ENCODE peak calls at places on chromosomes 11 and 22, in ten cellular contexts. J is fibroblast of the aortic adventitia, Q is Calu3, C is ovary, X is neural crest cell, I is spleen, F is astrocyte of the spinal cord, H is foreskin fibroblast, Z is tibial artery, N is fibroblast of pulmonary artery. U is an unnamed sample.

GRCh38 chr22:39220897-39221850 is 23.6 kb downstream of the PDGFB start:
- DNase-seq in J (peak; percentile 88), Q (no peak), C (no peak), X (no peak), I (peak; percentile 44), F (no peak), H (peak; percentile 37), Z (peak; percentile 19), N (peak; percentile 88), U (no peak)

GRCh38 chr22:21660904-21661303 is 4.9 kb upstream of the PPIL2 start:
- DNase-seq in J (no peak), Q (no peak), C (no peak), X (no peak), I (no peak), F (no peak), H (no peak), Z (no peak), N (no peak), U (no peak)

GRCh38 chr11:79708319-79708928 is 267.6 kb upstream of the TENM4 start:
- DNase-seq in J (peak; percentile 32), Q (peak; percentile 9), C (no peak), X (peak; percentile 35), I (no peak), F (peak; percentile 41), H (no peak), Z (no peak), N (peak; percentile 28), U (peak; percentile 47)

GRCh38 chr22:50531546-50532352 is 1.9 kb upstream of the TYMP start:
- DNase-seq in J (peak; percentile 54), Q (peak; percentile 84), C (peak; percentile 55), X (peak; percentile 35), I (peak; percentile 96), F (peak; percentile 50), H (no peak), Z (peak; percentile 81), N (peak; percentile 75), U (peak; percentile 52)

GRCh38 chr22:22230438-22230837 is 14.1 kb upstream of the VPREB1 start:
- DNase-seq in J (no peak), Q (no peak), C (no peak), X (no peak), I (no peak), F (no peak), H (no peak), Z (no peak), N (no peak), U (no peak)

GRCh38 chr11:12066799-12067508 is 43.4 kb upstream of the MICAL2 start:
- DNase-seq in J (no peak), Q (peak; percentile 31), C (no peak), X (no peak), I (no peak), F (peak; percentile 66), H (peak; percentile 84), Z (peak; percentile 36), N (peak; percentile 53), U (peak; percentile 72)

GRCh38 chr11:69492201-69492991 is 10.9 kb downstream of the LINC01488 start:
- DNase-seq in J (no peak), Q (no peak), C (no peak), X (no peak), I (peak; percentile 45), F (no peak), H (no peak), Z (no peak), N (no peak), U (no peak)

GRCh38 chr22:26357281-26357680 is 71.8 kb upstream of the ASPHD2 start:
- DNase-seq in J (no peak), Q (no peak), C (no peak), X (no peak), I (no peak), F (no peak), H (no peak), Z (no peak), N (no peak), U (no peak)

DNA sequence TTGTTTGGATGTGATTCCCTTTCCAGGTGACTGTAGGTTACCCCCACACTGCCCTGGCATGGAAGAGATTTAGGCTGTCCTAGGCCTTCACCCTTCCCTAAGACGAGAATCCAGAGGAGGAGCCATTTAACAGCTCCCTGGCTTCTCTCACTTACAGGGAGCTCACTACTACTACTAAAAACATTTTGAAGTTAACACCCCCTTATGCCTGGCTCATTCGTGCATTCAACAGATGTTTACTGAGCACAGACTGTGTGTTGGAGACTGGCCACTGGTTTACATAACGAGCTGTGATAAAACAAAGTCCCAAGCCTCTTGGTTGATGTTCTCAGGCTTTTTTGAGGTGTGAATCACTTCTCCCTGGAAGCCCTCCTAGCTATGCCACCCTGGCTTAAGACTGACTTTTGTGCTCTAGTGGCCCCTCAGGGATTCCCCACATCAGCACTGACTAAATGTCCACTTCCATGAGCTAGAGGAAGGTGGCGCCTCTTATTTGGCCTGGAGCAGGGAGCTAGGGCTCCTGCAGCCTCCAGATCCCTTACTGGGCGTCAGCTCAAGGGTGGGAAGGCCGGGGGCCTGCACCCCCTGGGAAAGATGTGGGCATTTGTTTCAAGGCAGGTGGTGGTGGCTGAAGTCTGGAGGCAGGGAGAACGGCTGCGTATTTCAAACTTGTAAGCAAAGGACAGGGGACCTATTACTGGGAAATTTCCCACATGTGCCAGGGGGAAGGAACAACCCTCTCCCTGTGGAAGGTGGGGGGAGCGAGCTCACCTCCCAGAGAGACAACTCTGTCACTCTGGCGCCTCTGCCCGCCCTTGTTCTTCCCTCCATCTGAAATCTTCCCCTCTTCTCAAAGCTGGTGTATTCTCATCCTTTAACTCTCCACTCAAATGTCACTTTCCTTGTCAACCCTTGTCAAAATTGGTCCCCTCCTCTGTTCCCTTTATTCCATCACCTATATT is 19.4 kb upstream of the MALAT1 start:
- DNase-seq in J (peak; percentile 99), Q (no peak), C (peak; percentile 61), X (no peak), I (no peak), F (peak; percentile 84), H (peak; percentile 81), Z (peak; percentile 86), N (peak; percentile 94), U (peak; percentile 93)
- TF ChIP-seq CTCF in J (peak; percentile 61), Q (no peak), C (no peak), X (no peak), I (no peak), F (peak; percentile 65), H (peak; percentile 34), Z (peak; percentile 39), N (peak; percentile 50), U (peak; percentile 70)

GRCh38 chr11:10931761-10932700 is 74.2 kb upstream of the ZBED5 start:
- DNase-seq in J (no peak), Q (no peak), C (peak; percentile 72), X (no peak), I (no peak), F (no peak), H (no peak), Z (peak; percentile 75), N (peak; percentile 24), U (no peak)

GRCh38 chr11:10932976-10933375 is 75.1 kb upstream of the ZBED5 start:
- DNase-seq in J (no peak), Q (no peak), C (no peak), X (no peak), I (no peak), F (no peak), H (no peak), Z (no peak), N (no peak), U (no peak)

GRCh38 chr11:10930224-10930960 is 72.5 kb upstream of the ZBED5 start:
- DNase-seq in J (peak; percentile 43), Q (no peak), C (no peak), X (no peak), I (no peak), F (peak; percentile 50), H (no peak), Z (no peak), N (peak; percentile 39), U (no peak)

GRCh38 chr11:10933455-10934292 is 75.8 kb upstream of the ZBED5 start:
- DNase-seq in J (peak; percentile 96), Q (peak; percentile 91), C (peak; percentile 90), X (peak; percentile 92), I (peak; percentile 93), F (peak; percentile 95), H (peak; percentile 86), Z (peak; percentile 93), N (peak; percentile 95), U (peak; percentile 92)

GRCh38 chr11:10930961-10931760 is 73.3 kb upstream of the ZBED5 start:
- DNase-seq in J (peak; percentile 87), Q (peak; percentile 54), C (peak; percentile 87), X (peak; percentile 58), I (peak; percentile 85), F (peak; percentile 80), H (peak; percentile 73), Z (peak; percentile 66), N (peak; percentile 84), U (peak; percentile 44)
- TF ChIP-seq CTCF in J (no peak), Q (no peak), C (no peak), X (no peak), I (no peak), F (no peak), H (no peak), Z (no peak), N (no peak), U (no peak)

DNA sequence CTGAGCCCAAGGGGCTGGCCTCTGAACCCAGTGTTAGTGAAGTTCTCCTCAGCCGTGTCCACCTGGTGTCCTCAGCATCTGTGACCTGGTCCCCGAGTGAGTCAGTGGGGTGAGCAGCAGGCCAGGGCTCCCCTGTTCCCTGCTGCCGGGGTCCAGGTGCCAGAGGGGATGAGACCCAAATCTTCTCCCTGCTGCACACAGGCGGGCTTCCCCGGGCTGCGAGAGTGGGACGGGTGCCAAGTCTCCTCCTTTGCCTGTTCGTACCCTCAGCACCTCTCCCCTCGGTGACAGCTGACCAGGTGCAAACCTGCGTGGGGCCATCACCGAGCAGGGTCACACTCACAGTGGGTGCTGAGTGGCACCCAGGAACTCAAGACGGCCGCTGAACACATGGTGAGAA is 514.6 kb downstream of the TBC1D22A start:
- DNase-seq in J (no peak), Q (no peak), C (no peak), X (no peak), I (no peak), F (no peak), H (no peak), Z (no peak), N (no peak), U (no peak)
- TF ChIP-seq CTCF in J (no peak), Q (no peak), C (no peak), X (no peak), I (no peak), F (no peak), H (no peak), Z (no peak), N (no peak), U (no peak)

GRCh38 chr22:18076060-18076497 is 1.7 kb upstream of the PEX26 start:
- DNase-seq in J (peak; percentile 97), Q (peak; percentile 77), C (peak; percentile 62), X (peak; percentile 65), I (no peak), F (peak; percentile 90), H (peak; percentile 82), Z (peak; percentile 67), N (peak; percentile 94), U (peak; percentile 90)

GRCh38 chr22:18079706-18080230 is 2.0 kb downstream of the PEX26 start:
- DNase-seq in J (no peak), Q (no peak), C (no peak), X (no peak), I (no peak), F (no peak), H (no peak), Z (no peak), N (no peak), U (no peak)

GRCh38 chr22:18077087-18077638 is 627 bp upstream of the PEX26 start:
- DNase-seq in J (no peak), Q (no peak), C (no peak), X (no peak), I (no peak), F (no peak), H (no peak), Z (no peak), N (no peak), U (no peak)

GRCh38 chr22:18077639-18078328 is at the start of gene PEX26:
- DNase-seq in J (peak; percentile 95), Q (peak; percentile 95), C (peak; percentile 90), X (peak; percentile 81), I (peak; percentile 98), F (peak; percentile 96), H (peak; percentile 95), Z (peak; percentile 97), N (peak; percentile 95), U (peak; percentile 93)

DNA sequence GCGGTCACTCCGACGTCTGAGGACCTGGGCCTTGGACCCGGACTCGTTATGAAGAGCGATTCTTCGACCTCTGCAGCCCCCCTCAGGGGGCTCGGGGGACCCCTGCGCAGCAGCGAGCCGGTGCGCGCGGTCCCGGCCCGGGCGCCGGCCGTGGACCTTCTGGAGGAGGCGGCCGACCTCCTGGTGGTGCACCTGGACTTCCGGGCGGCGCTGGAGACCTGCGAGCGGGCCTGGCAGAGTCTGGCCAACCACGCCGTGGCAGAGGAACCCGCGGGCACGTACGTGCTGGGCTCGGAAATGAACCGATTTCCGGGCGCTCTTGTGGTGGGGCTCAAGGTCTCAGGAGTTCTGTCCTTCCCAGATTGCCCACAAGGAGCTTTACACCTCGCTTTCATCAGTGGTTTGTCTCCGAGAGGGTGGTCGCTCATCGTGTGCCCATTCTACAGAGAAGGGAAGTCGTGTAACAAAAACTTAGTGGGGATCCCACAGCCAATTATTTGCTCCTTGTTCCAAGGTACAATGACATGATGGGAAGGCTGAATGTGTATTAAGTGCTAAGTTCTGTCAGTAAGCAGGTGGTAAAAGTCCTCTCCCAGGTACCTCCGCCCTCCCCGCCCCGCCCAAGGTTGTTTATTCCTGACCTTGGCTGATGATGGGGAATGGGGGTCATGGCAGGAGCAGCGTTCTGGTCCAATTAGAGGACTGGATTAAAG is 695 bp downstream of the PEX26 start:
- DNase-seq in J (peak; percentile 21), Q (peak; percentile 69), C (peak; percentile 53), X (no peak), I (peak; percentile 92), F (no peak), H (no peak), Z (no peak), N (no peak), U (peak; percentile 31)
- TF ChIP-seq CTCF in J (peak; percentile 28), Q (no peak), C (no peak), X (peak; percentile 20), I (peak; percentile 28), F (peak; percentile 18), H (no peak), Z (no peak), N (no peak), U (peak; percentile 59)

U was measured in HFFc6.